ENCODE peak calls at places on chromosome 13, in seven cellular contexts. W is B cell, X is NCI-H1105, J is NCI-H2081, G is CD14-positive monocyte, T is neural crest cell, Q is IMR-90. A is an unnamed sample.

GRCh38 chr13:99827011-99827410 is 144.6 kb downstream of the ZIC5 start:
- DNase-seq in W (no peak), X (no peak), J (no peak), G (no peak), T (no peak), Q (no peak), A (no peak)

GRCh38 chr13:20921572-20921971 is 19.0 kb upstream of the XPO4 start:
- DNase-seq in W (no peak), X (no peak), J (no peak), G (no peak), T (no peak), Q (no peak), A (no peak)

GRCh38 chr13:108121406-108121805 is 93.9 kb downstream of the LIG4 start:
- DNase-seq in W (no peak), X (no peak), J (no peak), G (no peak), T (no peak), Q (no peak), A (no peak)

GRCh38 chr13:47437411-47437810 is 540.6 kb upstream of the HTR2A start:
- DNase-seq in W (no peak), X (no peak), J (no peak), G (no peak), T (no peak), Q (peak; percentile 89), A (peak; percentile 42)

GRCh38 chr13:30105381-30105780 is 202.0 kb downstream of the KATNAL1 start:
- DNase-seq in W (no peak), X (no peak), J (no peak), G (no peak), T (no peak), Q (no peak), A (no peak)

GRCh38 chr13:43405457-43405856 is 381.3 kb downstream of the ENOX1 start:
- DNase-seq in W (no peak), X (no peak), J (no peak), G (no peak), T (no peak), Q (peak; percentile 74), A (peak; percentile 79)

GRCh38 chr13:85969331-85969730 is 170.1 kb upstream of the SLITRK6 start:
- DNase-seq in W (no peak), X (no peak), J (no peak), G (no peak), T (no peak), Q (no peak), A (no peak)

GRCh38 chr13:27481766-27482165 is 31.4 kb upstream of the MTIF3 start:
- DNase-seq in W (no peak), X (peak; percentile 13), J (no peak), G (no peak), T (peak; percentile 67), Q (peak; percentile 10), A (peak; percentile 7)

GRCh38 chr13:24050796-24051715 is 109.5 kb upstream of the SPATA13 start:
- DNase-seq in W (no peak), X (no peak), J (no peak), G (no peak), T (no peak), Q (no peak), A (no peak)

GRCh38 chr13:52104624-52105023 is 24.2 kb downstream of the NEK5 start:
- DNase-seq in W (no peak), X (no peak), J (no peak), G (no peak), T (no peak), Q (peak; percentile 7), A (no peak)

GRCh38 chr13:109389892-109390345 is 396.5 kb downstream of the IRS2 start:
- DNase-seq in W (no peak), X (no peak), J (no peak), G (no peak), T (no peak), Q (peak; percentile 25), A (no peak)

GRCh38 chr13:29546662-29547061 is 48.8 kb downstream of the SLC7A1 start:
- DNase-seq in W (no peak), X (no peak), J (no peak), G (no peak), T (no peak), Q (no peak), A (no peak)

GRCh38 chr13:40172878-40173277 is 493.6 kb downstream of the FOXO1 start:
- DNase-seq in W (no peak), X (peak; percentile 33), J (no peak), G (no peak), T (no peak), Q (no peak), A (no peak)

GRCh38 chr13:97883356-97883755 is 70.1 kb upstream of the IPO5 start:
- DNase-seq in W (no peak), X (no peak), J (no peak), G (no peak), T (no peak), Q (peak; percentile 8), A (no peak)